ENCODE peak calls at places on chromosome 12, in ten cellular contexts. G is thoracic aorta; J is effector memory CD4-positive, alpha-beta T cell; B is tibial nerve; F is adrenal gland; D is body of pancreas; T is right cardiac atrium; S is coronary artery; L is heart right ventricle; V is tibial artery. X is an unnamed sample.

GRCh38 chr12:45415393-45415817 is 199.5 kb downstream of the ANO6 start:
- DNase-seq in G (peak), J (no peak), B (peak), F (peak), D (peak), T (peak), S (peak), L (peak), V (peak), X (no peak)

GRCh38 chr12:18148961-18149360 is 59.0 kb upstream of the RERGL start:
- DNase-seq in G (no peak), J (no peak), B (no peak), F (no peak), D (no peak), T (no peak), S (no peak), L (no peak), V (no peak), X (no peak)

GRCh38 chr12:40988831-40989230 is 199.3 kb upstream of the PDZRN4 start:
- DNase-seq in G (no peak), J (no peak), B (no peak), F (no peak), D (no peak), T (no peak), S (no peak), L (no peak), V (no peak), X (no peak)

GRCh38 chr12:60205500-60205899 is 609.7 kb downstream of the SLC16A7 start:
- DNase-seq in G (no peak), J (no peak), B (no peak), F (no peak), D (peak), T (no peak), S (no peak), L (no peak), V (no peak), X (no peak)

GRCh38 chr12:54282949-54283593 is 2.5 kb downstream of the HNRNPA1 start:
- DNase-seq in G (no peak), J (no peak), B (no peak), F (no peak), D (no peak), T (no peak), S (no peak), L (no peak), V (no peak), X (no peak)

GRCh38 chr12:14066021-14066420 is 84.6 kb upstream of the GRIN2B start:
- DNase-seq in G (no peak), J (no peak), B (no peak), F (no peak), D (no peak), T (no peak), S (no peak), L (no peak), V (no peak), X (no peak)

GRCh38 chr12:41361791-41362190 is 173.7 kb downstream of the PDZRN4 start:
- DNase-seq in G (no peak), J (no peak), B (no peak), F (no peak), D (no peak), T (no peak), S (no peak), L (no peak), V (no peak), X (no peak)

GRCh38 chr12:67621926-67622325 is 26.6 kb upstream of the DYRK2 start:
- DNase-seq in G (no peak), J (no peak), B (no peak), F (no peak), D (no peak), T (no peak), S (no peak), L (no peak), V (no peak), X (no peak)

GRCh38 chr12:120283318-120283717 is 8.4 kb downstream of the RNU4-2 start:
- DNase-seq in G (no peak), J (no peak), B (no peak), F (no peak), D (no peak), T (no peak), S (no peak), L (no peak), V (no peak), X (no peak)
- H3K27ac ChIP-seq in G (no peak), J (no peak), B (no peak), F (no peak), D (no peak), T (no peak), S (no peak), L (no peak), V (no peak), X (no peak)

GRCh38 chr12:48943221-48943620 is 14.1 kb downstream of the ARF3 start:
- DNase-seq in G (no peak), J (no peak), B (no peak), F (no peak), D (no peak), T (no peak), S (no peak), L (no peak), V (no peak), X (no peak)
- H3K27ac ChIP-seq in G (no peak), J (no peak), B (no peak), F (no peak), D (no peak), T (no peak), S (no peak), L (no peak), V (no peak), X (no peak)

GRCh38 chr12:51012570-51013236 is 13.5 kb downstream of the SLC11A2 start:
- DNase-seq in G (no peak), J (no peak), B (no peak), F (no peak), D (no peak), T (no peak), S (no peak), L (no peak), V (no peak), X (no peak)

GRCh38 chr12:51009038-51009437 is 17.1 kb downstream of the SLC11A2 start:
- DNase-seq in G (no peak), J (no peak), B (peak), F (peak), D (peak), T (peak), S (no peak), L (peak), V (peak), X (peak)

GRCh38 chr12:51017452-51017851 is 8.7 kb downstream of the SLC11A2 start:
- DNase-seq in G (no peak), J (no peak), B (no peak), F (no peak), D (no peak), T (no peak), S (no peak), L (no peak), V (no peak), X (no peak)

GRCh38 chr12:51011960-51012359 is 14.2 kb downstream of the SLC11A2 start:
- DNase-seq in G (no peak), J (no peak), B (no peak), F (no peak), D (no peak), T (no peak), S (no peak), L (no peak), V (no peak), X (no peak)

DNA sequence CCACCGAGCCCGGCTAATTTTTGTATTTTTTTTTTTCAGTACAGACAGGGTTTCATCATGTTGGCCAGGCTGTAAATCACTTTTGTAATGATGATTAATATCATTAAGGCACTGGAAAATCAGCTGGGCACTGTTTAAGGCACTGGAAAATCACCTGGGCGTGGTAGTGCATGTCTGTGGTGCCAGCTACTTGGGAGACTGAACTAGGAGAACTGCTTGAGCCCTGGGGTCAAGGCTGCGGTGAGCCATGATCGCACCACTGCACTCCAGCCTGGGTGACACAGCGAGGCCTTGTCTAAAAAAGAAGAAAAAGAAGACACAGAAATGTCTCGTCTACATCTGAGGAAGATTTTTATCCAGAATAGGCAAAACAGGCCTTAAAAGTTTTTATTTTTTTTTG is 12.7 kb downstream of the SLC11A2 start:
- DNase-seq in G (no peak), J (no peak), B (no peak), F (peak), D (no peak), T (no peak), S (no peak), L (no peak), V (no peak), X (no peak)
- H3K27ac ChIP-seq in G (no peak), J (no peak), B (no peak), F (peak), D (no peak), T (no peak), S (no peak), L (no peak), V (no peak), X (no peak)

DNA sequence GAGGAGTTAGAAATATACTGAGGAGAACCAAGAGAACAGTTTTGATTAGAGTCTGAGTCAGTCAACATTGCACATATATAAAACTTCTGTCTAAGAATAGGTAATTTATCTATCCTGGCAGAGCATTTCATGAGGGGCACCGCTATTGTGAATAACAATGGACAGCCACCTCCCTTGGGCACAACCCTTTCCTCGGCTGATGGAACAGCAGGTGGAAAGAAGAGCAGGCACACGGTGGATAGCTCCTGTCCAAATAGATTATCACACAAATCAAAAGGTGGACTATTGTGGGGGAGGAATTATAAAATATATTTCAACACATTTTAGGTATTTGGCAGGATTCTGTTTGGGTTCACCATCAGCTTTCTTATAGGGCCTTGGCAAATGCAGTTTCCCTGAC is 84.0 kb upstream of the PTPRB start:
- DNase-seq in G (no peak), J (no peak), B (no peak), F (no peak), D (no peak), T (no peak), S (no peak), L (no peak), V (no peak), X (no peak)
- H3K27ac ChIP-seq in G (no peak), J (no peak), B (no peak), F (no peak), D (no peak), T (peak), S (peak), L (peak), V (no peak), X (peak)

GRCh38 chr12:52515319-52515646 is 4.9 kb downstream of the KRT5 start:
- DNase-seq in G (no peak), J (no peak), B (peak), F (no peak), D (no peak), T (no peak), S (no peak), L (no peak), V (no peak), X (no peak)
- H3K27ac ChIP-seq in G (no peak), J (no peak), B (no peak), F (no peak), D (no peak), T (no peak), S (no peak), L (no peak), V (no peak), X (no peak)

DNA sequence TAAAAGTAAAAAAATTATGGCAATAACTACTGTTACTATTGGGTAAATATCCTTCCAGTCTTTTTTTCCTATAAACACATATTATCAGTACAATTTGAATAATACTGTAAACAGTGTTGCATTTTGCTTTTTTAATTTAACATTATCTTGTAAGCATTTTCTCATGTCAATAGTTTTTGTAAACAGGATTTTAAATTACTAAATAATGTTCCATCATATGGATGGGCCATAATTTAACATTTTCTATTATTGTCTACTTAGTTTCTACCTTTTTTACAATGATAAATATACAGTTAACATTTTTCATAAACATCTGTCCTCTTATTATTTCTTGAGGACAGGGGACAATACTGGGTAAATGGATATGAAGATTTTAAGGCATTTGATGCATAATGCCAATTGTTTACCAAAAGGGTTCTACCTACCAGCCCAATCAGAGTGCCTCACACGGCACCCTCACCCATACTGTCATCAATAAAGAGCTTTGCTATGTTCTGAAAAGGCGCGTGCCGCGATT is 759 bp upstream of the ACVR1B start:
- DNase-seq in G (no peak), J (no peak), B (no peak), F (no peak), D (no peak), T (no peak), S (no peak), L (no peak), V (no peak), X (no peak)
- H3K27ac ChIP-seq in G (peak), J (peak), B (peak), F (peak), D (peak), T (peak), S (peak), L (no peak), V (peak), X (peak)

GRCh38 chr12:124098101-124098757 is 125.2 kb downstream of the ZNF664 start:
- DNase-seq in G (no peak), J (no peak), B (no peak), F (no peak), D (no peak), T (no peak), S (no peak), L (no peak), V (no peak), X (no peak)
- H3K27ac ChIP-seq in G (peak), J (no peak), B (peak), F (peak), D (no peak), T (no peak), S (peak), L (no peak), V (no peak), X (peak)

GRCh38 chr12:77102691-77103090 is 37.3 kb upstream of the E2F7 start:
- DNase-seq in G (no peak), J (no peak), B (no peak), F (no peak), D (no peak), T (no peak), S (no peak), L (no peak), V (no peak), X (no peak)

GRCh38 chr12:77099799-77100198 is 34.4 kb upstream of the E2F7 start:
- DNase-seq in G (no peak), J (no peak), B (no peak), F (no peak), D (no peak), T (no peak), S (no peak), L (no peak), V (no peak), X (no peak)

GRCh38 chr12:77104281-77104680 is 38.9 kb upstream of the E2F7 start:
- DNase-seq in G (no peak), J (no peak), B (no peak), F (no peak), D (no peak), T (no peak), S (no peak), L (no peak), V (no peak), X (no peak)

GRCh38 chr12:77104792-77105191 is 39.4 kb upstream of the E2F7 start:
- DNase-seq in G (no peak), J (no peak), B (no peak), F (no peak), D (no peak), T (no peak), S (no peak), L (no peak), V (no peak), X (no peak)

DNA sequence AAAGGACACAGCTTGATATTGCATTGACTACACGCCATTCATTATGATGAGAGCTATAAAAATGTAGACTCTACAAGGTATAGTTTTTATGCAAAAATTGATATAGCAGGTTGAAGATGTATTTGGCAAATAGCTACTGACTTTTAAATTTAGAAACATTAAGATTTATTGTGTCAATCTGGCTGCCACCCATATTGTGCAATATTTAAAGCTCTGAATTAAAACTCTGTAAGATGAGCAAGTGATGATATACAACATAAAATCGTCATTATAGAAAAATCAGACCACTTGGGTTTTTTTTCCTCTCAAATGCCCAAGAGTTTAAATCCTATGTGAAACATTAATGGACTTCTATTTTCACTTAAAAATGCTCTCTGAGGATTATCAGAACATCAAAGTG is 36.8 kb upstream of the E2F7 start:
- DNase-seq in G (no peak), J (no peak), B (no peak), F (no peak), D (no peak), T (no peak), S (no peak), L (no peak), V (no peak), X (no peak)
- H3K27ac ChIP-seq in G (no peak), J (no peak), B (no peak), F (no peak), D (no peak), T (no peak), S (no peak), L (no peak), V (no peak), X (no peak)

GRCh38 chr12:31029466-31029865 is 44.2 kb upstream of the DDX11 start:
- DNase-seq in G (no peak), J (no peak), B (no peak), F (no peak), D (no peak), T (no peak), S (no peak), L (no peak), V (no peak), X (no peak)
- H3K27ac ChIP-seq in G (no peak), J (no peak), B (no peak), F (no peak), D (no peak), T (peak), S (no peak), L (no peak), V (no peak), X (no peak)

DNA sequence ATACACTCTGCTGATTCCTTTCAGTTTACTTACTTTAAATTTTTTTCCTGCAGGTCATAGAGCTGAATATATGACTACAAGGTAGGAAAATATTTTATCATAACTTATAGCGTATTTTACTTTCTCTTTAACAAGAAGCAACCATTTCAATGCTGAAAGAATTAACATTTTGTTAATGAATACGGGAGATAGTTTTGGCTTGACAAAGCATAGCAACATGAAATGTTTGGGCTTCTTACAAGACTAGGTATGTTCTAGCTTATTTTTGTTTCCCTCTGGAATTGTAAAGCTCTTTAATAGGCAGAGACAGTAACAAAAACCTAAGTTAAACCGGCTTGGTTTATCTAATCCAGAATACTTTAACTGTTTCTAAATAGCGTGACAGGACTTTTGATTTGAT is 135.2 kb downstream of the KICS2 start:
- DNase-seq in G (no peak), J (no peak), B (no peak), F (no peak), D (no peak), T (no peak), S (no peak), L (no peak), V (no peak), X (no peak)
- H3K27ac ChIP-seq in G (no peak), J (no peak), B (peak), F (peak), D (no peak), T (no peak), S (no peak), L (no peak), V (no peak), X (no peak)

X was measured in caudate nucleus.